ENCODE peak calls at places on chromosomes 7 and 10, in six cellular contexts. I, X, T, Y, G and W are unnamed samples.
A peak's percentile ranks its signal among the peaks of the same experiment; 100 is the strongest.

GRCh38 chr7:78769551-78770101 is 683.8 kb downstream of the MAGI2 start:
- DNase-seq in X (no peak), I (no peak), Y (no peak), G (no peak), T (no peak), W (no peak)

GRCh38 chr7:43639858-43640491 is 57.1 kb downstream of the STK17A start:
- DNase-seq in I (no peak), X (peak; percentile 69), G (no peak), Y (no peak), T (peak; percentile 67), W (no peak)

GRCh38 chr7:95577137-95577536 is 19.2 kb downstream of the PDK4 start:
- DNase-seq in G (no peak), I (no peak), Y (no peak), X (peak; percentile 28), T (no peak), W (no peak)

GRCh38 chr10:79182122-79182521 is 113.4 kb downstream of the ZMIZ1 start:
- DNase-seq in T (no peak), X (no peak), G (no peak), Y (no peak), I (no peak), W (no peak)

GRCh38 chr10:6008497-6009142 is 31.3 kb upstream of the IL15RA start:
- DNase-seq in T (no peak), X (no peak), I (no peak), Y (no peak), G (no peak), W (no peak)

GRCh38 chr10:70227548-70228320 is 5.5 kb downstream of the PPA1 start:
- DNase-seq in X (no peak), Y (no peak), G (no peak), I (no peak), T (no peak), W (no peak)

GRCh38 chr7:24824896-24825295 is 67.6 kb upstream of the GSDME start:
- DNase-seq in T (no peak), G (no peak), I (no peak), X (no peak), Y (no peak), W (no peak)

GRCh38 chr10:89163265-89163995 is 43.7 kb downstream of the CH25H start:
- DNase-seq in I (no peak), G (peak; percentile 10), Y (peak; percentile 58), T (peak; percentile 39), X (peak; percentile 24), W (peak; percentile 96)

GRCh38 chr7:5696346-5697100 is 84.9 kb downstream of the RNF216 start:
- DNase-seq in Y (no peak), G (no peak), T (no peak), X (no peak), I (no peak), W (no peak)

GRCh38 chr7:80942261-80943041 is 23.6 kb upstream of the SEMA3C start:
- DNase-seq in T (no peak), X (peak; percentile 44), Y (peak; percentile 97), G (peak; percentile 30), I (peak; percentile 34), W (peak; percentile 56)

GRCh38 chr10:132140167-132140925 is 46.4 kb upstream of the DPYSL4 start:
- DNase-seq in X (no peak), Y (no peak), I (no peak), G (no peak), T (peak; percentile 14), W (no peak)

GRCh38 chr7:131959106-131959812 is 402.8 kb upstream of the PODXL start:
- DNase-seq in T (no peak), X (no peak), I (no peak), Y (no peak), G (no peak), W (no peak)

GRCh38 chr10:14676732-14677131 is 98.0 kb downstream of the FAM107B start:
- DNase-seq in G (no peak), X (no peak), T (no peak), I (no peak), Y (no peak), W (no peak)

GRCh38 chr10:7410306-7410799 is 481 bp downstream of the SFMBT2 start:
- DNase-seq in I (no peak), Y (no peak), G (no peak), X (peak; percentile 28), T (peak; percentile 25), W (peak; percentile 16)

GRCh38 chr10:94133239-94133638 is 139.5 kb downstream of the PLCE1 start:
- DNase-seq in T (peak; percentile 76), X (peak; percentile 66), G (peak; percentile 70), Y (no peak), I (no peak), W (no peak)

GRCh38 chr7:138551102-138551501 is 91.0 kb downstream of the TRIM24 start:
- DNase-seq in I (no peak), G (no peak), X (no peak), Y (no peak), T (no peak), W (no peak)

GRCh38 chr10:93383562-93383981 is 98.6 kb downstream of the MYOF start:
- DNase-seq in T (no peak), G (no peak), I (no peak), X (no peak), Y (peak; percentile 94), W (no peak)

DNA sequence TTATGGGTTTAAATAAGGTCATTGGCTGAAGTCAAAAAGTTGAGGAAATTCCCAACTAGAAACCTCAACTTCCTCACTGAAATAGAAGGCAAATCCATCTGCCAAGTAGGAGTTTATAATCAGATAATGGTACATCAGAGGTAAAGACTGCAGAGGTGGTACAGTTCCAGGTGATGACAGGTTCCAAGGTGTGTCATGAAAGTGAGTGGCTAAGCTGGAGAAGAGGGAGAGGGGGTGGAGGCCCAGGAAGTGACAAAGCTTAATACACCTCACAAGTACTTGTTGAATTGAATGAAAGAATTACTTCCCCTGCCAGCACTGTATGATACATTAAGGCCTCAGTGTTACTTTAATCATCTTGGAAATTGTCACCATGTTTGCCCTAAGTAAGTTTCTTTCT is 69.1 kb upstream of the CCDC71L start:
- DNase-seq in Y (no peak), I (no peak), G (no peak), T (no peak), X (no peak), W (no peak)
- TF ChIP-seq CTCF in Y (no peak), I (no peak), G (no peak), T (no peak), X (no peak), W (no peak)

GRCh38 chr10:60296073-60296472 is 93.6 kb downstream of the ANK3 start:
- DNase-seq in I (no peak), G (no peak), Y (no peak), T (no peak), X (no peak), W (no peak)

GRCh38 chr10:60298408-60299389 is 91.0 kb downstream of the ANK3 start:
- DNase-seq in T (no peak), X (no peak), Y (no peak), I (no peak), G (no peak), W (no peak)

GRCh38 chr10:60303778-60304177 is 85.9 kb downstream of the ANK3 start:
- DNase-seq in I (no peak), G (no peak), Y (no peak), T (no peak), X (no peak), W (no peak)

GRCh38 chr10:60299390-60299778 is 90.3 kb downstream of the ANK3 start:
- DNase-seq in X (no peak), I (no peak), T (no peak), Y (no peak), G (no peak), W (no peak)

GRCh38 chr10:60299961-60300883 is 89.5 kb downstream of the ANK3 start:
- DNase-seq in T (no peak), X (no peak), G (no peak), Y (peak; percentile 17), I (no peak), W (no peak)
- TF ChIP-seq CTCF in T (no peak), X (no peak), G (no peak), Y (no peak), I (no peak), W (no peak)

DNA sequence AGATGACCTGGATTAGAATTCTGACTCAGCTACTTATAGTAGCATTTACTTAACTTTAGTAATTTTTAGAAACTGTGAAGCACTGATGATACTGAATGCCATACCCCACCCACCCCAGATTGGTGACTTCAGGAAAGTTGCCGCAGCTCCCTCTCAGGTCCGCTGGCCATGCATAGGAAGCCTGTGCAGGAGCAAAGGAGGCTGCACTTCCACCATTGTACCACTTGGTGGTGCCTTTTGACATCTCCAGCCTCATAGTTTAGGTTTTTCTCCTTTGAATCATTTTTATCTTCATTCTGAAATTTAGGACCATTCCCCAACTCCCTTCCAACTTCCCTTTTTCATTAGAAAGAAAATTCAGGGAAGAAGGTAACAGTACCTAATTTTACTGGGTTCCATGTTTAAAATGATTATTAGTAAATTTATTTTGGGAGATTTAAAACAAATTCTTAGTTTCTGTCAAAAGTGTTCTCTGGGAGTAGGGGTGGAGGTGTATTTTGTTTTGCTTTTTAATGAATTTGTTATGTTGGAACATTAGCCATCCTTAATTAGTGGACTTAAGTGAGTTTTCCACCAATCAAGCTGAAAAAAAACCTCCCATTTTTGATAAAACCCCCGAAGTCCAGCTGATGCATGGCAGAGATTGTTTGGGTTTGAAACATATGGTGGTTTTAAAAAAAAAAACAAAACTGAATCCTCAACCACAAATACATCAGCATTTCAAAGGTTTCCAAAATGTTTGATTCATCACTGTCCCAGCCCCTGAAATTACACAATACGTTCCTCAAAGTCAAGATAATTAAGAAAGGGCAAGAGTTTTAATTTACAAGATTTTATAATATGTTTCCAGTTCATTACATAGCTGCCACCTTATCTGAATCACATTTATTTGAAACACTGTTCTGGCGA is 109.6 kb downstream of the WNT2 start:
- DNase-seq in T (peak; percentile 41), I (no peak), X (peak; percentile 49), G (no peak), Y (peak; percentile 48), W (peak; percentile 67)
- TF ChIP-seq CTCF in T (peak; percentile 62), I (peak; percentile 76), X (peak; percentile 66), G (peak; percentile 51), Y (peak; percentile 93), W (peak; percentile 99)

GRCh38 chr10:98399784-98400183 is 15.2 kb downstream of the PYROXD2 start:
- DNase-seq in G (no peak), I (no peak), X (no peak), T (no peak), Y (no peak), W (no peak)
- TF ChIP-seq CTCF in G (no peak), I (no peak), X (no peak), T (no peak), Y (no peak), W (no peak)

GRCh38 chr7:67387851-67388250 is 391.2 kb downstream of the TYW1 start:
- DNase-seq in T (no peak), G (no peak), Y (no peak), X (no peak), I (no peak), W (no peak)
- TF ChIP-seq CTCF in T (no peak), G (no peak), Y (no peak), X (no peak), I (no peak), W (no peak)

GRCh38 chr7:106736508-106737201 is 75.7 kb upstream of the CCDC71L start:
- DNase-seq in G (no peak), I (no peak), T (no peak), Y (peak; percentile 75), X (peak; percentile 21), W (peak; percentile 92)
- TF ChIP-seq CTCF in G (peak; percentile 37), I (peak; percentile 35), T (peak; percentile 90), Y (peak; percentile 87), X (peak; percentile 65), W (peak; percentile 96)